ENCODE peak calls at places on chromosome 9, in six cellular contexts. One of them, this sample, is unnamed.
A peak's percentile ranks its signal among the peaks of the same experiment; 100 is the strongest.

GRCh38 chr9:83280259-83280658 is 217.3 kb upstream of the RASEF start:
- DNase-seq in MCF 10A: peak; percentile 52
- DNase-seq in fibroblast of mammary gland: peak; percentile 66
- DNase-seq in body of pancreas: no peak
- DNase-seq in CD8-positive, alpha-beta T cell: no peak
- DNase-seq in lower leg skin: no peak
- DNase-seq in this sample: no peak

GRCh38 chr9:114691046-114691955 is 9.3 kb upstream of the TEX48 start:
- DNase-seq in body of pancreas: no peak
- DNase-seq in lower leg skin: no peak
- DNase-seq in MCF 10A: peak; percentile 79
- DNase-seq in CD8-positive, alpha-beta T cell: peak; percentile 56
- DNase-seq in fibroblast of mammary gland: peak; percentile 90
- DNase-seq in this sample: no peak

GRCh38 chr9:84447305-84447704 is 106.7 kb upstream of the SLC28A3 start:
- DNase-seq in MCF 10A: peak; percentile 60
- DNase-seq in body of pancreas: no peak
- DNase-seq in CD8-positive, alpha-beta T cell: no peak
- DNase-seq in fibroblast of mammary gland: no peak
- DNase-seq in lower leg skin: no peak
- DNase-seq in this sample: no peak

GRCh38 chr9:121463026-121463827 is 36.4 kb downstream of the GGTA1 start:
- DNase-seq in CD8-positive, alpha-beta T cell: peak; percentile 13
- DNase-seq in body of pancreas: peak; percentile 45
- DNase-seq in fibroblast of mammary gland: peak; percentile 51
- DNase-seq in MCF 10A: peak; percentile 45
- DNase-seq in lower leg skin: no peak
- DNase-seq in this sample: peak; percentile 61

GRCh38 chr9:69655065-69655464 is 17.1 kb downstream of the APBA1 start:
- DNase-seq in body of pancreas: no peak
- DNase-seq in CD8-positive, alpha-beta T cell: no peak
- DNase-seq in lower leg skin: no peak
- DNase-seq in MCF 10A: no peak
- DNase-seq in fibroblast of mammary gland: no peak
- DNase-seq in this sample: no peak

GRCh38 chr9:110115868-110116542 is 92.0 kb downstream of the C9orf152 start:
- DNase-seq in MCF 10A: peak; percentile 88
- DNase-seq in fibroblast of mammary gland: peak; percentile 89
- DNase-seq in body of pancreas: no peak
- DNase-seq in CD8-positive, alpha-beta T cell: no peak
- DNase-seq in lower leg skin: no peak
- DNase-seq in this sample: no peak

GRCh38 chr9:78668148-78668825 is 371.4 kb downstream of the PSAT1 start:
- DNase-seq in fibroblast of mammary gland: no peak
- DNase-seq in body of pancreas: no peak
- DNase-seq in MCF 10A: peak; percentile 62
- DNase-seq in lower leg skin: no peak
- DNase-seq in CD8-positive, alpha-beta T cell: no peak
- DNase-seq in this sample: no peak

GRCh38 chr9:109721021-109721420 is 59.0 kb upstream of the PALM2AKAP2 start:
- DNase-seq in CD8-positive, alpha-beta T cell: no peak
- DNase-seq in lower leg skin: no peak
- DNase-seq in MCF 10A: no peak
- DNase-seq in body of pancreas: no peak
- DNase-seq in fibroblast of mammary gland: peak; percentile 41
- DNase-seq in this sample: no peak

GRCh38 chr9:6564868-6565267 is 80.7 kb downstream of the GLDC start:
- DNase-seq in CD8-positive, alpha-beta T cell: no peak
- DNase-seq in MCF 10A: no peak
- DNase-seq in fibroblast of mammary gland: peak; percentile 70
- DNase-seq in body of pancreas: no peak
- DNase-seq in lower leg skin: no peak
- DNase-seq in this sample: no peak

GRCh38 chr9:121699271-121700164 is 48.1 kb downstream of the DAB2IP start:
- DNase-seq in fibroblast of mammary gland: peak; percentile 28
- DNase-seq in body of pancreas: peak; percentile 59
- DNase-seq in lower leg skin: peak; percentile 92
- DNase-seq in CD8-positive, alpha-beta T cell: peak; percentile 43
- DNase-seq in MCF 10A: peak; percentile 47
- DNase-seq in this sample: peak; percentile 75

GRCh38 chr9:14159440-14160222 is 154.3 kb downstream of the NFIB start:
- DNase-seq in fibroblast of mammary gland: no peak
- DNase-seq in CD8-positive, alpha-beta T cell: no peak
- DNase-seq in body of pancreas: no peak
- DNase-seq in MCF 10A: no peak
- DNase-seq in lower leg skin: no peak
- DNase-seq in this sample: no peak

GRCh38 chr9:123169926-123170325 is 98.5 kb downstream of the STRBP start:
- DNase-seq in body of pancreas: no peak
- DNase-seq in CD8-positive, alpha-beta T cell: no peak
- DNase-seq in MCF 10A: no peak
- DNase-seq in fibroblast of mammary gland: no peak
- DNase-seq in lower leg skin: no peak
- DNase-seq in this sample: no peak

GRCh38 chr9:91032056-91032455 is 230.4 kb downstream of the SYK start:
- DNase-seq in CD8-positive, alpha-beta T cell: no peak
- DNase-seq in MCF 10A: no peak
- DNase-seq in body of pancreas: no peak
- DNase-seq in lower leg skin: peak; percentile 79
- DNase-seq in fibroblast of mammary gland: no peak
- DNase-seq in this sample: no peak

GRCh38 chr9:75591972-75592371 is 298.5 kb upstream of the PCSK5 start:
- DNase-seq in lower leg skin: no peak
- DNase-seq in fibroblast of mammary gland: no peak
- DNase-seq in CD8-positive, alpha-beta T cell: no peak
- DNase-seq in MCF 10A: peak; percentile 11
- DNase-seq in body of pancreas: no peak
- DNase-seq in this sample: no peak

GRCh38 chr9:125486109-125486508 is 220.9 kb downstream of the MAPKAP1 start:
- DNase-seq in lower leg skin: no peak
- DNase-seq in CD8-positive, alpha-beta T cell: no peak
- DNase-seq in fibroblast of mammary gland: no peak
- DNase-seq in MCF 10A: no peak
- DNase-seq in body of pancreas: no peak
- DNase-seq in this sample: no peak

GRCh38 chr9:5843450-5844249 is 10.7 kb upstream of the ERMP1 start:
- DNase-seq in MCF 10A: peak; percentile 36
- DNase-seq in lower leg skin: no peak
- DNase-seq in CD8-positive, alpha-beta T cell: no peak
- DNase-seq in body of pancreas: no peak
- DNase-seq in fibroblast of mammary gland: no peak
- DNase-seq in this sample: no peak

GRCh38 chr9:130961511-130962300 is 22.7 kb upstream of the FIBCD1 start:
- DNase-seq in body of pancreas: no peak
- DNase-seq in lower leg skin: no peak
- DNase-seq in CD8-positive, alpha-beta T cell: no peak
- DNase-seq in MCF 10A: no peak
- DNase-seq in fibroblast of mammary gland: no peak
- DNase-seq in this sample: no peak

GRCh38 chr9:99108131-99108530 is 3.2 kb downstream of the TGFBR1 start:
- DNase-seq in MCF 10A: no peak
- DNase-seq in CD8-positive, alpha-beta T cell: no peak
- DNase-seq in fibroblast of mammary gland: no peak
- DNase-seq in body of pancreas: no peak
- DNase-seq in lower leg skin: no peak
- DNase-seq in this sample: no peak

GRCh38 chr9:107638922-107639321 is 149.4 kb upstream of the KLF4 start:
- DNase-seq in body of pancreas: peak; percentile 24
- DNase-seq in CD8-positive, alpha-beta T cell: no peak
- DNase-seq in lower leg skin: peak; percentile 94
- DNase-seq in fibroblast of mammary gland: peak; percentile 89
- DNase-seq in MCF 10A: no peak
- DNase-seq in this sample: peak; percentile 60

GRCh38 chr9:88691811-88692210 is 156.8 kb downstream of the NXNL2 start:
- DNase-seq in MCF 10A: no peak
- DNase-seq in CD8-positive, alpha-beta T cell: no peak
- DNase-seq in fibroblast of mammary gland: peak; percentile 66
- DNase-seq in body of pancreas: no peak
- DNase-seq in lower leg skin: no peak
- DNase-seq in this sample: no peak

GRCh38 chr9:91243029-91243428 is 118.7 kb downstream of the AUH start:
- DNase-seq in body of pancreas: no peak
- DNase-seq in fibroblast of mammary gland: no peak
- DNase-seq in CD8-positive, alpha-beta T cell: no peak
- DNase-seq in lower leg skin: no peak
- DNase-seq in MCF 10A: no peak
- DNase-seq in this sample: no peak

GRCh38 chr9:16505159-16505558 is 365.3 kb downstream of the BNC2 start:
- DNase-seq in fibroblast of mammary gland: peak; percentile 15
- DNase-seq in lower leg skin: no peak
- DNase-seq in CD8-positive, alpha-beta T cell: no peak
- DNase-seq in MCF 10A: no peak
- DNase-seq in body of pancreas: no peak
- DNase-seq in this sample: no peak

GRCh38 chr9:114776683-114777399 is 29.0 kb downstream of the TNFSF15 start:
- DNase-seq in body of pancreas: no peak
- DNase-seq in lower leg skin: no peak
- DNase-seq in MCF 10A: no peak
- DNase-seq in fibroblast of mammary gland: no peak
- DNase-seq in CD8-positive, alpha-beta T cell: no peak
- DNase-seq in this sample: no peak

GRCh38 chr9:136234597-136234996 is 11.0 kb downstream of the QSOX2 start:
- DNase-seq in body of pancreas: no peak
- DNase-seq in CD8-positive, alpha-beta T cell: no peak
- DNase-seq in MCF 10A: no peak
- DNase-seq in fibroblast of mammary gland: no peak
- DNase-seq in lower leg skin: no peak
- DNase-seq in this sample: no peak

GRCh38 chr9:136245194-136246150 is at the start of gene QSOX2:
- DNase-seq in body of pancreas: peak; percentile 88
- DNase-seq in MCF 10A: peak; percentile 66
- DNase-seq in lower leg skin: peak; percentile 96
- DNase-seq in CD8-positive, alpha-beta T cell: peak; percentile 80
- DNase-seq in fibroblast of mammary gland: peak; percentile 70
- DNase-seq in this sample: peak; percentile 88

GRCh38 chr9:116286287-116286686 is 132.7 kb downstream of the PAPPA start:
- DNase-seq in lower leg skin: no peak
- DNase-seq in body of pancreas: no peak
- DNase-seq in MCF 10A: no peak
- DNase-seq in fibroblast of mammary gland: no peak
- DNase-seq in CD8-positive, alpha-beta T cell: no peak
- DNase-seq in this sample: no peak

GRCh38 chr9:93427655-93428379 is 23.7 kb upstream of the FAM120A start:
- DNase-seq in CD8-positive, alpha-beta T cell: no peak
- DNase-seq in lower leg skin: no peak
- DNase-seq in body of pancreas: peak; percentile 18
- DNase-seq in fibroblast of mammary gland: no peak
- DNase-seq in MCF 10A: peak; percentile 5
- DNase-seq in this sample: no peak
- TF ChIP-seq CTCF in CD8-positive, alpha-beta T cell: no peak
- TF ChIP-seq CTCF in lower leg skin: no peak
- TF ChIP-seq CTCF in body of pancreas: peak; percentile 23
- TF ChIP-seq CTCF in fibroblast of mammary gland: peak; percentile 34
- TF ChIP-seq CTCF in MCF 10A: peak; percentile 7
- TF ChIP-seq CTCF in this sample: peak; percentile 23

GRCh38 chr9:126893079-126893478 is 21.5 kb upstream of the RALGPS1 start:
- DNase-seq in fibroblast of mammary gland: no peak
- DNase-seq in MCF 10A: no peak
- DNase-seq in body of pancreas: no peak
- DNase-seq in lower leg skin: no peak
- DNase-seq in CD8-positive, alpha-beta T cell: no peak
- DNase-seq in this sample: no peak
- TF ChIP-seq CTCF in fibroblast of mammary gland: peak; percentile 32
- TF ChIP-seq CTCF in MCF 10A: no peak
- TF ChIP-seq CTCF in body of pancreas: peak; percentile 47
- TF ChIP-seq CTCF in lower leg skin: no peak
- TF ChIP-seq CTCF in CD8-positive, alpha-beta T cell: no peak
- TF ChIP-seq CTCF in this sample: peak; percentile 30

GRCh38 chr9:34957492-34958410 is at the start of gene PHF24:
- DNase-seq in MCF 10A: no peak
- DNase-seq in body of pancreas: peak; percentile 31
- DNase-seq in lower leg skin: peak; percentile 82
- DNase-seq in CD8-positive, alpha-beta T cell: peak; percentile 18
- DNase-seq in fibroblast of mammary gland: no peak
- DNase-seq in this sample: no peak
- TF ChIP-seq CTCF in MCF 10A: no peak
- TF ChIP-seq CTCF in body of pancreas: no peak
- TF ChIP-seq CTCF in lower leg skin: no peak
- TF ChIP-seq CTCF in CD8-positive, alpha-beta T cell: no peak
- TF ChIP-seq CTCF in fibroblast of mammary gland: no peak
- TF ChIP-seq CTCF in this sample: no peak

GRCh38 chr9:31124389-31124788 is 1260.1 kb upstream of the ACO1 start:
- DNase-seq in CD8-positive, alpha-beta T cell: no peak
- DNase-seq in MCF 10A: no peak
- DNase-seq in body of pancreas: no peak
- DNase-seq in fibroblast of mammary gland: no peak
- DNase-seq in lower leg skin: no peak
- DNase-seq in this sample: no peak

DNA sequence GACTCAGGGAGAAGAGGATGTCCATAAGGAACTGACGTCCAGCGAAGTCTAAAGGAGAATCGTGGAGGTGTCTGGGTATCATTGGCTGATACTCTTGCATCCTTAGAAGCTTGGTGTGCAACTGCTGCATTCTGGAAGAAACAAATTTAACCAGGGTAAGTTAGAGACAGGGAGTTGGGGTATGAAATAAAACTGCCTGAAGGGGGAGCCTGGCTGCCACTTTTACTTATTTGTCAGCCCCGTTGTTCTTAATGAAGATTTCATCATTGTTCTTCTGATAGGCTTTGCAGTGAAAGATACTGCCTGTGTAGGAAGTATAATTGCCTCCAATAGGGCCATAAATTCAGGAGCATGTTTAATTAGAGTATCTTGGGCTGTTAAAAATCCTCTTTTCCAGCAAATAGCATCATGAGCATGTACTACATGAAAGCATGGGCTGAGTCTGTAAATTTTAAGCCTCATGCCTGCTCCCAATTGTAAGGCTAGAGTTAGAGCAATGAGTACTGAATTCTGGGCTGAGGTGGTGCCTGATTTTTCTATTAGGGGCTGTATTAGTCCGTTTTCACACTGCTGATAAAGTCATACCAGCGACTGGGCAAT is 1264.5 kb upstream of the ACO1 start:
- DNase-seq in CD8-positive, alpha-beta T cell: peak; percentile 27
- DNase-seq in MCF 10A: peak; percentile 58
- DNase-seq in body of pancreas: peak; percentile 18
- DNase-seq in lower leg skin: no peak
- DNase-seq in fibroblast of mammary gland: peak; percentile 19
- DNase-seq in this sample: no peak
- TF ChIP-seq CTCF in CD8-positive, alpha-beta T cell: peak; percentile 66
- TF ChIP-seq CTCF in MCF 10A: peak; percentile 50
- TF ChIP-seq CTCF in body of pancreas: peak; percentile 51
- TF ChIP-seq CTCF in lower leg skin: no peak
- TF ChIP-seq CTCF in fibroblast of mammary gland: peak; percentile 37
- TF ChIP-seq CTCF in this sample: peak; percentile 55